ENCODE peak calls at places on chromosomes 11 and 22, in five cellular contexts. F is A549, L is H1, Y is suprapubic skin, K is OCI-LY7. O is an unnamed sample.

GRCh38 chr11:117511483-117511934 is 183.9 kb downstream of the CEP164 start:
- DNase-seq in F (no peak), L (no peak), Y (no peak), K (no peak), O (no peak)

GRCh38 chr11:40241524-40242037 is 1217.9 kb downstream of the LRRC4C start:
- DNase-seq in F (no peak), L (no peak), Y (no peak), K (no peak), O (no peak)

GRCh38 chr11:63719987-63720386 is 38.7 kb downstream of the RTN3 start:
- DNase-seq in F (no peak), L (no peak), Y (no peak), K (no peak), O (no peak)

GRCh38 chr11:70364745-70365535 is 33.4 kb upstream of the CTTN start:
- DNase-seq in F (no peak), L (no peak), Y (no peak), K (no peak), O (no peak)

GRCh38 chr22:31127181-31127772 is 4.5 kb downstream of the INPP5J start:
- DNase-seq in F (no peak), L (no peak), Y (no peak), K (no peak), O (no peak)

GRCh38 chr11:69941546-69942332 is 122.5 kb upstream of the FGF3 start:
- DNase-seq in F (no peak), L (no peak), Y (no peak), K (no peak), O (no peak)

GRCh38 chr11:33387586-33387985 is 130.4 kb downstream of the HIPK3 start:
- DNase-seq in F (no peak), L (no peak), Y (no peak), K (peak), O (no peak)

GRCh38 chr22:50696799-50697561 is 24.4 kb downstream of the SHANK3 start:
- DNase-seq in F (no peak), L (no peak), Y (peak), K (no peak), O (no peak)

GRCh38 chr11:82960779-82961143 is 59.2 kb downstream of the DDIAS start:
- DNase-seq in F (no peak), L (no peak), Y (no peak), K (peak), O (no peak)

GRCh38 chr11:44950036-44950624 is 553 bp downstream of the TP53I11 start:
- DNase-seq in F (no peak), L (no peak), Y (no peak), K (no peak), O (no peak)

GRCh38 chr11:70063555-70063954 is 14.6 kb upstream of the ANO1 start:
- DNase-seq in F (no peak), L (no peak), Y (peak), K (no peak), O (no peak)

GRCh38 chr11:63502252-63502820 is 3.5 kb upstream of the LGALS12 start:
- DNase-seq in F (no peak), L (no peak), Y (no peak), K (no peak), O (no peak)

GRCh38 chr22:44567846-44568493 is 69.9 kb upstream of the RTL6 start:
- DNase-seq in F (peak), L (no peak), Y (peak), K (peak), O (peak)

GRCh38 chr22:29194269-29194668 is 11.4 kb upstream of the EMID1 start:
- DNase-seq in F (no peak), L (no peak), Y (no peak), K (no peak), O (no peak)
- TF ChIP-seq CTCF in F (no peak), L (peak), Y (no peak), K (peak), O (peak)

DNA sequence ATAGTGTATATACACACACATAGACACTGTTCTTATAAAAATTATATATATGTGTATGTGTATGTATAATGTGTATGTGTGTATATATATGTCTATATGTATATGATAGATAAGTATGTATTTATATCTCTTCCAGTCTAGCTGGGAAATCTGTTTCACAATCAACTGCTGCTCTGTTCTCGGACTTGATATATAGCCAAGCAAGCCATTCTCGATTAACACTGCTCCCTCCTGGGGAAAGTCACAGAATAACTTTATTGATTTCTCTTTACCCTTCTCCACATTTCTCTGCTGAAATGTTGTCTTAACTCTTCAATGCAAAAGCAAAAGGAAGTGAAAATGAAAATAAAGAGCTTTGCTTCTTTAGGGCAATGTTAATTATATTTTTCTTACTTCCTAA is 2.2 kb downstream of the BLID start:
- DNase-seq in F (no peak), L (no peak), Y (no peak), K (no peak), O (no peak)
- H3K27ac ChIP-seq in F (no peak), L (no peak), Y (peak), K (no peak), O (no peak)

GRCh38 chr11:78428273-78428651 is 10.6 kb upstream of the GAB2 start:
- DNase-seq in F (no peak), L (no peak), Y (no peak), K (no peak), O (peak)

GRCh38 chr11:78428773-78429172 is 11.2 kb upstream of the GAB2 start:
- DNase-seq in F (no peak), L (no peak), Y (no peak), K (no peak), O (no peak)

GRCh38 chr11:78425436-78425835 is 7.8 kb upstream of the GAB2 start:
- DNase-seq in F (no peak), L (no peak), Y (no peak), K (no peak), O (no peak)

GRCh38 chr11:78427615-78428272 is 10.1 kb upstream of the GAB2 start:
- DNase-seq in F (no peak), L (no peak), Y (no peak), K (no peak), O (no peak)

DNA sequence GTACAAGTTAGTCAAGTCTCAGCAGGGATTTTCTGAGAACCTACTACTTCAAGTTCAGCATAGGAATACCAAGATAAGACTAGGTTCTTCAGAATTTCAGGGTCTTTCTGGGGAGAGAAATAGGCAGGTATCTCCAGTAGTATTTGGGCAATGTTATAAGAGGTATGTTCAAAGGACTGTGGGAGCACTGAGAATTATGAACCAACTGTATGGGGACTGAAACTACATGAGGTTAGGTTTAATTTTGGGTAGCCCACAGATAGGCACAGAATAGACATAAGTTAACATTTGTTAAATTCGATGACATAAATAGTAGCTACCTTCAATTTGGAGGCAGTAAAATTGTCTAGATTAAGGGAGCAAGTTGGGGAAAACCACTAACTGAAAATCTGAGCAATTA is 9.2 kb upstream of the GAB2 start:
- DNase-seq in F (no peak), L (no peak), Y (no peak), K (no peak), O (no peak)
- H3K4me3 ChIP-seq in F (no peak), L (no peak), Y (no peak), K (no peak), O (no peak)

DNA sequence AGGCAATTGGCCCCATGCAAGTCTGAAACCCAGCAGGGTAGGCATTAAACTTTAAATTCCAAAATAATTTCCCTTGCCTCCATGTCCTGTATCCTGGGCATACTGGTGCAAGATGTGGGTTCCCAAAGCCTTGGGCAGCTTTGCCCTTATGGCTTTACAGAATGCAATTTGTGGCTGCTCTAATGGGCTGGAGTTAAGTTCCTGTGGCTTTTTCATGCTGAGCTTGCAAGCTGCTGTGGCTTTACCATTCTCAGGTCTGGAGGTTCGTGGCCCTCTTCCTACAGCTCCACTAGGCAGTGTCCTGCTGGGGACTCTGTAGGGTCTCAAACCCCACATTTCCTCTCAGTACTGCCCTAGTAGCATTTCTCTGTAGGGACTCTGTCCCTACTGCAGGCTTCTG is 15.0 kb upstream of the BIRC3 start:
- DNase-seq in F (no peak), L (no peak), Y (no peak), K (no peak), O (no peak)
- TF ChIP-seq CTCF in F (no peak), L (no peak), Y (no peak), K (no peak), O (no peak)

O was measured in DND-41.